ENCODE peak calls at places on chromosome 1, in eight cellular contexts. N, Z, K, L, J, X, H and V are unnamed samples.
A peak's percentile ranks its signal among the peaks of the same experiment; 100 is the strongest.

GRCh38 chr1:81410919-81411318 is 389.8 kb upstream of the ADGRL2 start:
- DNase-seq in Z (no peak), K (no peak), H (no peak), N (no peak), X (no peak), J (no peak), L (no peak), V (no peak)

GRCh38 chr1:54850082-54850730 is 36.8 kb downstream of the DHCR24 start:
- DNase-seq in N (no peak), L (no peak), X (no peak), J (no peak), H (no peak), Z (no peak), K (no peak), V (no peak)

GRCh38 chr1:7669559-7670208 is 101.4 kb upstream of the VAMP3 start:
- DNase-seq in N (peak; percentile 25), J (no peak), Z (peak; percentile 40), X (no peak), H (peak; percentile 70), K (no peak), L (peak; percentile 57), V (peak; percentile 23)

GRCh38 chr1:39609618-39610331 is 29.7 kb downstream of the HEYL start:
- DNase-seq in K (peak; percentile 82), L (peak; percentile 79), H (peak; percentile 58), Z (peak; percentile 72), N (no peak), X (no peak), J (peak; percentile 57), V (peak; percentile 23)

GRCh38 chr1:54671985-54672608 is 30.5 kb downstream of the MROH7 start:
- DNase-seq in H (peak; percentile 65), Z (peak; percentile 75), X (peak; percentile 15), L (peak; percentile 66), N (peak; percentile 58), J (no peak), K (no peak), V (peak; percentile 63)

GRCh38 chr1:83627045-83627444 is 371.9 kb downstream of the TTLL7 start:
- DNase-seq in J (no peak), H (no peak), Z (no peak), K (no peak), L (no peak), X (no peak), N (no peak), V (no peak)

GRCh38 chr1:203289281-203289981 is 15.9 kb upstream of the BTG2 start:
- DNase-seq in K (no peak), J (no peak), H (no peak), X (no peak), N (no peak), Z (peak; percentile 66), L (peak; percentile 86), V (peak; percentile 92)

GRCh38 chr1:14474856-14475255 is 123.6 kb upstream of the KAZN start:
- DNase-seq in L (no peak), N (no peak), Z (no peak), H (no peak), J (no peak), K (no peak), X (no peak), V (no peak)

GRCh38 chr1:153526132-153526543 is 9.7 kb downstream of the S100A6 start:
- DNase-seq in Z (peak; percentile 38), L (no peak), X (no peak), N (no peak), J (no peak), K (no peak), H (peak; percentile 73), V (no peak)

GRCh38 chr1:151790071-151790939 is at the start of gene TDRKH:
- DNase-seq in H (peak; percentile 99), N (peak; percentile 99), X (peak; percentile 99), Z (peak; percentile 98), J (peak; percentile 91), K (peak; percentile 98), L (peak; percentile 97), V (peak; percentile 91)

GRCh38 chr1:46543761-46544560 is 7.5 kb downstream of the KNCN start:
- DNase-seq in N (no peak), Z (no peak), J (no peak), K (no peak), X (no peak), H (no peak), L (no peak), V (no peak)

GRCh38 chr1:38746413-38746812 is 113.2 kb downstream of the RRAGC start:
- DNase-seq in N (no peak), X (no peak), Z (no peak), L (no peak), K (peak; percentile 16), J (no peak), H (no peak), V (no peak)

GRCh38 chr1:27868932-27869718 is 3.2 kb upstream of the THEMIS2 start:
- DNase-seq in Z (no peak), J (no peak), L (peak; percentile 79), K (peak; percentile 52), X (no peak), N (no peak), H (no peak), V (peak; percentile 75)

GRCh38 chr1:175804556-175804955 is 61.2 kb upstream of the TNR start:
- DNase-seq in N (peak; percentile 1), J (no peak), Z (no peak), K (no peak), L (no peak), X (no peak), H (no peak), V (no peak)

GRCh38 chr1:210587547-210587946 is 258.8 kb downstream of the HHAT start:
- DNase-seq in L (no peak), K (no peak), X (no peak), N (peak; percentile 34), H (no peak), J (no peak), Z (no peak), V (no peak)

GRCh38 chr1:4585216-4585615 is 69.2 kb upstream of the AJAP1 start:
- DNase-seq in H (peak; percentile 12), N (no peak), X (no peak), K (no peak), Z (no peak), L (peak; percentile 48), J (no peak), V (peak; percentile 24)

GRCh38 chr1:231931846-231932454 is 305.4 kb downstream of the DISC1 start:
- DNase-seq in H (peak; percentile 37), J (no peak), Z (peak; percentile 46), N (no peak), X (no peak), K (no peak), L (no peak), V (peak; percentile 41)

GRCh38 chr1:59936358-59936821 is 9.8 kb upstream of the CYP2J2 start:
- DNase-seq in N (no peak), H (no peak), X (no peak), Z (no peak), K (no peak), J (no peak), L (no peak), V (no peak)

GRCh38 chr1:14980801-14981200 is 172.7 kb upstream of the TMEM51 start:
- DNase-seq in H (no peak), N (peak; percentile 14), L (no peak), Z (no peak), X (no peak), K (no peak), J (no peak), V (no peak)

DNA sequence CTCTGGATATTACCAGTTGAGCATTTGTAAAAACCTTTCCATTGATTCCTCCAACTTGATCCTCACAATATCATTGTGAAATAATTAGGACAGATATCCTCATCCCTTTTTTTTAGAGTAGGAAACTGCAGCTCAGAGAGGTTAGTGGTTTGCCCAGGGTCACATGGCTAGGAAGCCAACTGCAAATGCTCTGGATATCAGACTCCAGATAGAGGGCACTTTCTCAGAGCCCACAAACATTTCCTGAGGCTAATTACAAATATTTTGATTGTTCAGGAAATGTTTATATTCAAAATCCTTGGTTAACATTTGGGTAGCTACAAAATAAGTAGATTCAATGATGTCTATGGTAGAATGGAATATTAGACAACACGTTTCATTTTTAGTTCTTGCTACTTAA is 154.8 kb upstream of the DPYD start:
- DNase-seq in L (no peak), N (no peak), X (no peak), H (no peak), K (no peak), J (no peak), Z (no peak), V (no peak)
- TF ChIP-seq CTCF in L (no peak), N (no peak), X (no peak), H (no peak), K (no peak), J (no peak), Z (no peak), V (no peak)

GRCh38 chr1:99527078-99527477 is 118.8 kb upstream of the PALMD start:
- DNase-seq in N (peak; percentile 47), X (no peak), J (no peak), L (no peak), Z (no peak), K (no peak), H (no peak), V (no peak)
- TF ChIP-seq CTCF in N (peak; percentile 43), X (peak; percentile 38), J (no peak), L (no peak), Z (no peak), K (peak; percentile 53), H (peak; percentile 55), V (no peak)

DNA sequence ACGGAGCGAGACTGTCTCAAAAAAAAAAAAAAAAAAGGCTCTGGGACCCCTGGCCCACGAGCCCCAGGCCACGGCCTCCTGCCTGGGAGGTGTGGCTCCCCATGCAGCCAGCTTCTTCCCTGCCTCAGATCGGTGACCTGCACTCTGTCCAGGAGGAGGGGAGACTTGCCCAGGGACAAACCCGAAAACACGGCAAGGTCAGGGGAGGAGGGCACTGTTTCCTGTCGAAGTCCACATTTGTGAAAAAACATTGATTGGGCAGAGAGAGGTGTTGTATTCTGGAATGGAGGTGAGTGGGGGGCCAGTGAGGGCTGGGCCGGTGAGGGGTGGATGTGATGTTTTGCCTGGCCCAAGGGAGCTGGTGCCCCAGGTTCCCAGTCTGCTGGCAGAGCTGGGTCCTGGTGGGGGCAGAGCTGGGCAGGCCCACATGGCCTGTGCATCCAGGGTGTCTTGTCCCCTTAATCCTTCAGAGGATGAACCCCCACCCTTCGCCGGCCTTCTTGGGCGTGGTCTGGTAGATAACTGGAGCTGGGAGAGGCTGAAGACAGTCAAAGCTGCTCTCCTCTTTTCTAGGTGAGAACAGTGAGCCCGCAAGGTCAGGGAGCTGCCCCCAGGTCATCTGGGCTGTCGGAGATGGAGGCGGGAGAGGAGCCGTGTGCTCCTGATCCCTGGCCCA is 12.4 kb upstream of the FAAP20 start:
- DNase-seq in J (no peak), N (no peak), X (no peak), H (no peak), Z (peak; percentile 35), L (no peak), K (no peak), V (no peak)
- TF ChIP-seq CTCF in J (no peak), N (no peak), X (no peak), H (no peak), Z (no peak), L (no peak), K (no peak), V (no peak)

DNA sequence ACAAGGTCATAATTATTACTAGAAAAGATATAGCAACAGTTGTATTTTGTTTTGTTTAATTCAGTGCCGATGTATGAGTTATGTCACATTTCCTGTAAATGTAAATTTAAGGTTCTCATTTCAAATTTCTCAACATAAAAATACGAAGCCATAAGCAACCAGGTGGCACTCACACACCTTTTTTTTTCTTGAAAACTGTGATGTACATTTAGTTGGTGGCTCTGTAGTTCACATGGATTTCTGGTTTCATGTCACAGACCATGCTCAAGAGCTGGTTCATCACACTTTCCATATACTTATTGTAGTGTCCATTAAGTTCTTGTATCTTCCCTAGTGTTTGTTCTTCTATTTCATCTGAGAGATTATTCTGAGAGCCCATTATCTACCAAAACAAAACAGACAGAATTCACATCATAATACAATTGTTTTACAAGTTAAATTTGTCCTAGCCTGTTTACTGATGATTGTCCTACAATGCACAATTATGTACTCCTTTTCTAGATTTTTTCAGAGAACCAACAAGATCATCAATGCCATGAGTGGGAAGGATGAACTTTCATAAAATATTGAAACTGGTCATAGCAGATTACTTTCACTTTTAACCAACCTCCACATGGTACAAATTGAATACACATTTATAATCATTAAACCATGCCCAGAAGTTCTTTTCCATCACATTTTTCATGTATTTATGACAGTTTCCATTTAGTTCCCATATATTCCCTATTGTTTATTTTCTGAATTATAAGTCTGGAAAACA is 17.1 kb downstream of the ATP6V1G3 start:
- DNase-seq in H (no peak), X (no peak), N (no peak), L (no peak), Z (no peak), K (no peak), J (no peak), V (no peak)
- TF ChIP-seq CTCF in H (no peak), X (no peak), N (no peak), L (no peak), Z (no peak), K (no peak), J (no peak), V (no peak)